ENCODE peak calls at places on chromosomes 2 and 18, in seven cellular contexts. S is choroid plexus epithelial cell, K is left ventricle myocardium inferior, W is dorsolateral prefrontal cortex, Q is right atrium auricular region, M is Peyer's patch, V is GM20000. J is an unnamed sample.

GRCh38 chr2:152505495-152505906 is 170.5 kb downstream of the FMNL2 start:
- DNase-seq in S (peak), K (no peak), W (no peak), Q (peak), M (no peak), V (peak), J (no peak)

GRCh38 chr2:112724611-112725525 is 4.0 kb downstream of the NT5DC4 start:
- DNase-seq in S (peak), K (no peak), W (no peak), Q (no peak), M (no peak), V (peak), J (no peak)

GRCh38 chr18:71807586-71807985 is 736.6 kb downstream of the CBLN2 start:
- DNase-seq in S (no peak), K (no peak), W (no peak), Q (no peak), M (no peak), V (no peak), J (no peak)

GRCh38 chr2:206804326-206804725 is 38.9 kb downstream of the FASTKD2 start:
- DNase-seq in S (no peak), K (no peak), W (no peak), Q (no peak), M (no peak), V (no peak), J (no peak)

GRCh38 chr2:10281891-10282290 is 20.8 kb upstream of the HPCAL1 start:
- DNase-seq in S (no peak), K (no peak), W (no peak), Q (no peak), M (no peak), V (no peak), J (peak)

GRCh38 chr2:121707920-121708361 is 28.7 kb downstream of the NIFK start:
- DNase-seq in S (no peak), K (no peak), W (no peak), Q (no peak), M (no peak), V (no peak), J (peak)

GRCh38 chr2:46858697-46859080 is 56.9 kb downstream of the MCFD2 start:
- DNase-seq in S (peak), K (no peak), W (no peak), Q (no peak), M (no peak), V (no peak), J (no peak)

GRCh38 chr2:43387092-43388062 is 161.0 kb upstream of the ZFP36L2 start:
- DNase-seq in S (peak), K (no peak), W (no peak), Q (no peak), M (no peak), V (peak), J (no peak)

GRCh38 chr2:232340171-232340935 is 38.2 kb upstream of the ALPP start:
- DNase-seq in S (no peak), K (peak), W (no peak), Q (no peak), M (no peak), V (no peak), J (peak)

GRCh38 chr18:29251681-29252080 is 1074.8 kb upstream of the CDH2 start:
- DNase-seq in S (no peak), K (no peak), W (no peak), Q (no peak), M (no peak), V (no peak), J (no peak)

GRCh38 chr2:23618696-23619530 is 233.9 kb downstream of the KLHL29 start:
- DNase-seq in S (no peak), K (no peak), W (no peak), Q (no peak), M (no peak), V (no peak), J (peak)

GRCh38 chr2:37809525-37809924 is 115.6 kb upstream of the RMDN2 start:
- DNase-seq in S (peak), K (no peak), W (no peak), Q (no peak), M (no peak), V (no peak), J (no peak)

GRCh38 chr2:22697054-22697453 is 687.9 kb upstream of the KLHL29 start:
- DNase-seq in S (no peak), K (no peak), W (no peak), Q (no peak), M (no peak), V (no peak), J (no peak)

GRCh38 chr18:1805526-1805925 is 765.8 kb downstream of the METTL4 start:
- DNase-seq in S (no peak), K (no peak), W (no peak), Q (no peak), M (no peak), V (no peak), J (no peak)

GRCh38 chr18:74944676-74945075 is 264.3 kb downstream of the PTGR3 start:
- DNase-seq in S (no peak), K (no peak), W (no peak), Q (no peak), M (no peak), V (no peak), J (no peak)

GRCh38 chr18:74184875-74185274 is 36.6 kb downstream of the TIMM21 start:
- DNase-seq in S (no peak), K (no peak), W (no peak), Q (no peak), M (no peak), V (no peak), J (no peak)

GRCh38 chr2:158580760-158581159 is 124.0 kb downstream of the PKP4 start:
- DNase-seq in S (no peak), K (no peak), W (no peak), Q (no peak), M (no peak), V (no peak), J (peak)

GRCh38 chr2:207252416-207252815 is 86.7 kb upstream of the KLF7 start:
- DNase-seq in S (no peak), K (no peak), W (no peak), Q (no peak), M (no peak), V (no peak), J (no peak)

GRCh38 chr2:144015036-144015435 is 504.9 kb downstream of the ZEB2 start:
- DNase-seq in S (peak), K (no peak), W (no peak), Q (no peak), M (no peak), V (no peak), J (no peak)

GRCh38 chr2:150681120-150681796 is 193.8 kb upstream of the RND3 start:
- DNase-seq in S (peak), K (no peak), W (no peak), Q (no peak), M (no peak), V (no peak), J (no peak)

GRCh38 chr2:78532762-78533399 is 492.6 kb upstream of the REG3G start:
- DNase-seq in S (no peak), K (no peak), W (no peak), Q (no peak), M (no peak), V (no peak), J (no peak)

GRCh38 chr18:79416677-79417052 is 20.9 kb downstream of the NFATC1 start:
- DNase-seq in S (no peak), K (no peak), W (no peak), Q (no peak), M (no peak), V (no peak), J (peak)

GRCh38 chr18:57925706-57926105 is 118.3 kb upstream of the NEDD4L start:
- DNase-seq in S (peak), K (no peak), W (no peak), Q (no peak), M (no peak), V (no peak), J (no peak)

GRCh38 chr2:71669628-71670429 is 216.5 kb downstream of the DYSF start:
- DNase-seq in S (no peak), K (no peak), W (no peak), Q (peak), M (no peak), V (peak), J (no peak)

GRCh38 chr2:98835831-98836385 is 100.1 kb downstream of the CRACDL start:
- DNase-seq in S (no peak), K (no peak), W (no peak), Q (no peak), M (peak), V (no peak), J (no peak)

GRCh38 chr2:98833917-98834263 is 102.1 kb downstream of the CRACDL start:
- DNase-seq in S (no peak), K (no peak), W (no peak), Q (no peak), M (no peak), V (no peak), J (peak)

GRCh38 chr2:98842136-98842535 is 93.9 kb downstream of the CRACDL start:
- DNase-seq in S (no peak), K (no peak), W (no peak), Q (no peak), M (no peak), V (no peak), J (no peak)

GRCh38 chr2:98833172-98833916 is 102.4 kb upstream of the MGAT4A start:
- DNase-seq in S (no peak), K (peak), W (no peak), Q (no peak), M (no peak), V (no peak), J (peak)

GRCh38 chr2:98839292-98839691 is 96.7 kb downstream of the CRACDL start:
- DNase-seq in S (peak), K (no peak), W (no peak), Q (no peak), M (no peak), V (no peak), J (no peak)
- TF ChIP-seq CTCF in S (no peak), K (no peak), W (no peak), Q (no peak), M (no peak), V (no peak), J (no peak)

DNA sequence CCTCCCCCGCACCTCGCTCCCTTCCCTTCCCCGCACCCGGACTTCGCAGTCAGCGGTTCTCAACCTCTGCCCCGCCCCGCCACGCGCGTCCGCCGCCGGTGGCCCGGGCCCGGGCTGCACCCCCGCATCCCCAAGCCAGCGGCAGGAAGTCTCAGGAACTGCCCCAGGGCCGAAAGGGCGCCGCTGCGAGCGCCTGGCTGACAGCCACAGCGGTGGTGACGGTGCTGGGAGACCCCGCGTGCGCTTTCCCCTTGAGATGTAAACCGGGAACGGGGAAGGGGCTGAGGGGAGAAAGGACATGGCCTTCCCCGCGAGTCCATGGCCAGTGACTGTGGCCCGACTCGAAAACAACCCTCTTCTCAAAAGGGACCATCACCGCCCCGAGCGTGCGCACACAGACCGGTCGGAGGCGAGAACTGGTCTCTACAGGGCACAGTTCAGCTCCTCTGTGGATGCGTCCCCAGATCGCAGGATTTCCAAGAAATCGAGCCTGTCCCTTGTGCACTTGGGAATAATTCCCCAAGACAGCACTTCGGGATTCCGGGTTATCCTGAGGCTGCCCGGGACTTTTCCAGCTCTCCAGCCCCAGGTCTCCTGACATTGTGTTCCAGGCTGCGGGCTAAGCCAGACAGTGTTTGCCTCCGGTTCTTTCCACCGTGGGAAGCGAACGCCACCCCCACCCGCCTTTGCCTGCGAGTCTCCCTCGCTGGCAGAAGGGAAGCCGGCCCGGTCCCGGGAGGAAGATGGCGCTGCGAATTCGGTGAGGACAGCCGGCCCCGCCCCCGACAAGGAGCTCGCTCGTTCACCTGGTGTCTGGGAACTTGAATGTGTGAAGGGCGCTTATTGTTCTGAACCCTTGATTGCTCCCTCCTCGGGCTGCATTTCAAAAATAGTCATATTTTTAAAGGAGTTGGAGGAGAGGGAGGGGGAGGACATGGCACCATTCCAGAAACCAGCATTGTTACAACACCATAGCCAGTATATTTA is 2.7 kb downstream of the LRATD1 start:
- DNase-seq in S (peak), K (peak), W (peak), Q (peak), M (no peak), V (peak), J (peak)
- TF ChIP-seq CTCF in S (no peak), K (no peak), W (no peak), Q (no peak), M (no peak), V (no peak), J (no peak)

GRCh38 chr2:44879269-44880124 is 62.0 kb upstream of the SIX3 start:
- DNase-seq in S (no peak), K (no peak), W (no peak), Q (no peak), M (no peak), V (no peak), J (no peak)

GRCh38 chr2:44881856-44882255 is 59.6 kb upstream of the SIX3 start:
- DNase-seq in S (no peak), K (no peak), W (no peak), Q (no peak), M (no peak), V (no peak), J (no peak)

GRCh38 chr2:44880125-44880483 is 61.4 kb upstream of the SIX3 start:
- DNase-seq in S (no peak), K (no peak), W (no peak), Q (no peak), M (no peak), V (no peak), J (no peak)

GRCh38 chr2:44883356-44883755 is 58.1 kb upstream of the SIX3 start:
- DNase-seq in S (no peak), K (no peak), W (no peak), Q (no peak), M (no peak), V (no peak), J (no peak)

DNA sequence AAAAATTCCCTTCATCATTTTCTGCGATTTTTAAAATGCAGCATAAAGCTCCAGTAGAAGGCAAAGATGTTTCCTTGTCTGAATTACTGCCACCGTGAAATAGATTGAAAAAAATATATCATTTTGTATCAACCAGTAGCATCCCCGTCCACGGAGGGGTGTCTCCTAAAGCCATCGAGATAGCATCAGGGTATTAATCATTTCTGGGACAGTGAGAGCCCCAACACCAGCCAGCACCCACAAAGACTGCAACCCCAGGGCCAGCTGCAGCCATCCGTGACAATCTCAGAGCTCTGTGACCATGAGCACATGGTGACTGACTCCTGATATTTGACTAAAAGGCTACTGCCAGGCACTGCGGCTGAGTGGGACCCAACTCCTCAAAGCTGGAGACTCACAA is 64.1 kb upstream of the SIX3 start:
- DNase-seq in S (no peak), K (no peak), W (no peak), Q (no peak), M (no peak), V (no peak), J (no peak)
- TF ChIP-seq CTCF in S (no peak), K (no peak), W (no peak), Q (no peak), M (no peak), V (no peak), J (no peak)

GRCh38 chr18:36420826-36421225 is 123.3 kb downstream of the FHOD3 start:
- DNase-seq in S (no peak), K (no peak), W (no peak), Q (no peak), M (no peak), V (no peak), J (no peak)

GRCh38 chr18:36419188-36419912 is 121.8 kb downstream of the FHOD3 start:
- DNase-seq in S (no peak), K (no peak), W (no peak), Q (no peak), M (no peak), V (no peak), J (no peak)

GRCh38 chr18:36415606-36416005 is 118.1 kb downstream of the FHOD3 start:
- DNase-seq in S (no peak), K (no peak), W (no peak), Q (no peak), M (no peak), V (no peak), J (no peak)

GRCh38 chr18:36424741-36425142 is 127.2 kb downstream of the FHOD3 start:
- DNase-seq in S (no peak), K (no peak), W (no peak), Q (no peak), M (no peak), V (no peak), J (no peak)

DNA sequence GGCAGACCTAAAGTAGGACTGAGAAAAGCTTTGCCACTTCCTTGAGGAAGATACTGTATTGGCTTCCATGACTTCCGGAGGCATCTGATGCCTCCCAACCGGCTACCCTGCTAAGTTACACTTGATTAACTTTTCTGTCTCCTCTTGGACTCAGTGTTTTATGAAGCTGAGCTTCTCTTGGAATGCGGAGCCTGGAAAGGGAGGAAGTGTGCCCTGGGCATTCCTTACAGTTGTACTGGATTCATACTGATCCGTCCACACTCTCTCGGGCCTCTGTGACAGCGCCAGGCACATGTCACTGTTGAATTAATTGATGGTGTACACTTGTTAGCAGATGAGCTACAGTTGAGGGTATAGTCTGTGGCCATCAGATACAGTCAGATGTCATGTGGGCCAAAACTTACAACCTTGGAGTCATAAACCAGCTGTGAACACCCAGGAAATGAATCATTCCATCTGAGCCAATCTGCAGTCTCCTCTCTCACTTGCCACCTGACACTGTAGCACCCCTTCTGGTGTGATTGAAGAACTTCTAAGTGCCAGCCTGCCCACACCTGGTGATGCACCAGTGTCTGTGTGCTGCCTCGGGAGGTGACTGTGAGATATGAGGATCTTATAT is 122.5 kb downstream of the FHOD3 start:
- DNase-seq in S (no peak), K (no peak), W (no peak), Q (no peak), M (no peak), V (no peak), J (no peak)
- TF ChIP-seq CTCF in S (peak), K (no peak), W (no peak), Q (no peak), M (no peak), V (no peak), J (no peak)

GRCh38 chr2:61145990-61146389 is 16.0 kb upstream of the C2orf74 start:
- DNase-seq in S (no peak), K (no peak), W (no peak), Q (no peak), M (no peak), V (no peak), J (no peak)

GRCh38 chr2:61138859-61139258 is 23.1 kb upstream of the C2orf74 start:
- DNase-seq in S (no peak), K (no peak), W (no peak), Q (no peak), M (no peak), V (no peak), J (no peak)

GRCh38 chr2:61149074-61149473 is 12.9 kb upstream of the C2orf74 start:
- DNase-seq in S (no peak), K (no peak), W (no peak), Q (no peak), M (no peak), V (no peak), J (no peak)

GRCh38 chr2:61141151-61141550 is 20.8 kb upstream of the C2orf74 start:
- DNase-seq in S (no peak), K (no peak), W (no peak), Q (no peak), M (no peak), V (no peak), J (no peak)

GRCh38 chr2:61144697-61145268 is 17.2 kb upstream of the C2orf74 start:
- DNase-seq in S (peak), K (peak), W (peak), Q (peak), M (peak), V (peak), J (peak)
- TF ChIP-seq CTCF in S (no peak), K (peak), W (no peak), Q (no peak), M (no peak), V (no peak), J (no peak)

GRCh38 chr2:45002661-45003210 is 6.5 kb downstream of the SIX2 start:
- DNase-seq in S (no peak), K (no peak), W (no peak), Q (no peak), M (no peak), V (no peak), J (no peak)
- TF ChIP-seq CTCF in S (no peak), K (no peak), W (no peak), Q (no peak), M (no peak), V (no peak), J (no peak)